ENCODE peak calls at places on chromosomes 7 and 10, in six cellular contexts. One of them, this sample, is unnamed.

GRCh38 chr7:42976371-42976770 is 44.2 kb downstream of the MRPL32 start:
- DNase-seq in activated CD4-positive, CD25-positive, alpha-beta regulatory T cell: no peak
- DNase-seq in neural crest cell: no peak
- DNase-seq in B cell: no peak
- DNase-seq in omental fat pad: no peak
- DNase-seq in EH: no peak
- DNase-seq in this sample: no peak

GRCh38 chr10:114138581-114138980 is 35.4 kb downstream of the CCDC186 start:
- DNase-seq in EH: no peak
- DNase-seq in omental fat pad: no peak
- DNase-seq in neural crest cell: no peak
- DNase-seq in B cell: no peak
- DNase-seq in activated CD4-positive, CD25-positive, alpha-beta regulatory T cell: no peak
- DNase-seq in this sample: no peak

GRCh38 chr7:3754488-3755365 is 453.7 kb downstream of the SDK1 start:
- DNase-seq in omental fat pad: no peak
- DNase-seq in neural crest cell: no peak
- DNase-seq in activated CD4-positive, CD25-positive, alpha-beta regulatory T cell: no peak
- DNase-seq in EH: no peak
- DNase-seq in B cell: no peak
- DNase-seq in this sample: peak; percentile 38

GRCh38 chr7:69211739-69212138 is 386.5 kb upstream of the AUTS2 start:
- DNase-seq in neural crest cell: no peak
- DNase-seq in omental fat pad: no peak
- DNase-seq in activated CD4-positive, CD25-positive, alpha-beta regulatory T cell: no peak
- DNase-seq in B cell: no peak
- DNase-seq in EH: no peak
- DNase-seq in this sample: no peak

GRCh38 chr10:6347391-6347951 is 144.7 kb downstream of the PFKFB3 start:
- DNase-seq in omental fat pad: no peak
- DNase-seq in EH: peak; percentile 48
- DNase-seq in B cell: peak; percentile 64
- DNase-seq in activated CD4-positive, CD25-positive, alpha-beta regulatory T cell: no peak
- DNase-seq in neural crest cell: no peak
- DNase-seq in this sample: no peak

GRCh38 chr7:38153515-38153914 is 24.5 kb upstream of the STARD3NL start:
- DNase-seq in activated CD4-positive, CD25-positive, alpha-beta regulatory T cell: no peak
- DNase-seq in neural crest cell: no peak
- DNase-seq in B cell: no peak
- DNase-seq in EH: no peak
- DNase-seq in omental fat pad: no peak
- DNase-seq in this sample: no peak

GRCh38 chr7:148986737-148987009 is 41.6 kb downstream of the PDIA4 start:
- DNase-seq in neural crest cell: no peak
- DNase-seq in activated CD4-positive, CD25-positive, alpha-beta regulatory T cell: no peak
- DNase-seq in EH: no peak
- DNase-seq in B cell: peak; percentile 1
- DNase-seq in omental fat pad: no peak
- DNase-seq in this sample: no peak

GRCh38 chr7:122488241-122488640 is 183.7 kb upstream of the FEZF1 start:
- DNase-seq in omental fat pad: no peak
- DNase-seq in neural crest cell: no peak
- DNase-seq in activated CD4-positive, CD25-positive, alpha-beta regulatory T cell: no peak
- DNase-seq in B cell: no peak
- DNase-seq in EH: no peak
- DNase-seq in this sample: no peak

This sample was measured in epithelial cell of esophagus.